ENCODE peak calls at places on chromosomes 16 and 17, in six cellular contexts. U, H, Y, K, C and E are unnamed samples.

GRCh38 chr17:81135503-81136283 is 29.6 kb upstream of the PVALEF start:
- DNase-seq in Y (no peak), C (no peak), K (no peak), U (no peak), H (no peak), E (no peak)

GRCh38 chr17:35909408-35909807 is 21.2 kb downstream of the RDM1 start:
- DNase-seq in Y (no peak), H (no peak), K (no peak), C (no peak), U (no peak), E (no peak)

GRCh38 chr16:88062341-88062861 is 111.2 kb downstream of the BANP start:
- DNase-seq in H (peak), C (no peak), U (no peak), K (no peak), Y (peak), E (no peak)

GRCh38 chr16:53884748-53885147 is 180.8 kb downstream of the FTO start:
- DNase-seq in C (no peak), Y (peak), K (no peak), H (no peak), U (no peak), E (no peak)

GRCh38 chr17:19928299-19928698 is 49.3 kb downstream of the AKAP10 start:
- DNase-seq in U (no peak), C (no peak), H (no peak), Y (no peak), K (no peak), E (no peak)

GRCh38 chr17:56319531-56319930 is 166.3 kb downstream of the ANKFN1 start:
- DNase-seq in H (no peak), K (no peak), U (peak), Y (peak), C (no peak), E (no peak)

GRCh38 chr17:31053076-31053475 is 41.7 kb upstream of the NF1 start:
- DNase-seq in H (no peak), U (no peak), Y (no peak), K (no peak), C (no peak), E (no peak)

GRCh38 chr17:77857613-77858012 is 100.9 kb upstream of the TNRC6C start:
- DNase-seq in C (no peak), U (peak), Y (no peak), H (no peak), K (no peak), E (no peak)

GRCh38 chr16:17529982-17530760 is 59.4 kb upstream of the XYLT1 start:
- DNase-seq in C (peak), U (no peak), Y (no peak), H (no peak), K (no peak), E (no peak)

GRCh38 chr17:40326832-40327199 is 17.8 kb downstream of the RARA start:
- DNase-seq in H (no peak), K (no peak), C (no peak), U (no peak), Y (no peak), E (no peak)

GRCh38 chr17:63405741-63406261 is 40.3 kb downstream of the CYB561 start:
- DNase-seq in K (no peak), H (no peak), Y (peak), U (peak), C (no peak), E (no peak)

GRCh38 chr17:69090365-69090764 is 29.6 kb upstream of the ABCA9 start:
- DNase-seq in U (no peak), C (no peak), Y (no peak), H (no peak), K (no peak), E (no peak)

GRCh38 chr16:30358577-30358936 is 3.4 kb upstream of the CD2BP2 start:
- DNase-seq in K (no peak), C (no peak), U (no peak), H (no peak), Y (no peak), E (no peak)

GRCh38 chr17:72592967-72593325 is 472.1 kb downstream of the SOX9 start:
- DNase-seq in C (no peak), K (no peak), H (no peak), U (no peak), Y (no peak), E (no peak)

GRCh38 chr17:43588664-43589435 is 42.7 kb upstream of the ETV4 start:
- DNase-seq in H (no peak), C (no peak), U (no peak), Y (no peak), K (peak), E (no peak)

GRCh38 chr16:5595849-5596248 is 498.3 kb upstream of the EEF2KMT start:
- DNase-seq in H (no peak), Y (no peak), K (no peak), U (no peak), C (no peak), E (no peak)

GRCh38 chr16:47061204-47061603 is 82.5 kb downstream of the NETO2 start:
- DNase-seq in H (no peak), C (no peak), Y (no peak), U (no peak), K (no peak), E (no peak)

DNA sequence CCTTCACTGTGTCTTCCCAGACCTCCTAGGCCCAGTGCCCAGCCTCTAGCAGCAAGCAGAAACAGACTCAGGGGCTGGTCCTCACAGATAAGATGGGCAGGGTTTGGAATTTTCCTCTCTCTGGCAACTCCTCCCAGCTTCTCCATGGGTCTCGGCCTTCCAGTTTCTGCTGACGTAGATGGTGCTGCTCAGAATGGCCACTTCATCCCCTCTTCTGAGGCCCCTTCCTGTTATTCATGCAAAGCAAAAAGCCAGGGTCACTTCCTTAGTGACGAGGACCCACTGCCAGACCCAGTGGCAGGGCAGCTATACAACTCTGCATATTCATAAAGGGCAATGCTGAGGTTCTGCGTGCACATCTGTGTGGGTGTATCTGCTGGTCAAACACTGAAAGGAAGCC is 108.8 kb downstream of the WSCD1 start:
- DNase-seq in C (no peak), U (no peak), Y (no peak), H (no peak), K (no peak), E (no peak)
- TF ChIP-seq CTCF in C (no peak), U (no peak), Y (no peak), H (no peak), K (no peak), E (no peak)

DNA sequence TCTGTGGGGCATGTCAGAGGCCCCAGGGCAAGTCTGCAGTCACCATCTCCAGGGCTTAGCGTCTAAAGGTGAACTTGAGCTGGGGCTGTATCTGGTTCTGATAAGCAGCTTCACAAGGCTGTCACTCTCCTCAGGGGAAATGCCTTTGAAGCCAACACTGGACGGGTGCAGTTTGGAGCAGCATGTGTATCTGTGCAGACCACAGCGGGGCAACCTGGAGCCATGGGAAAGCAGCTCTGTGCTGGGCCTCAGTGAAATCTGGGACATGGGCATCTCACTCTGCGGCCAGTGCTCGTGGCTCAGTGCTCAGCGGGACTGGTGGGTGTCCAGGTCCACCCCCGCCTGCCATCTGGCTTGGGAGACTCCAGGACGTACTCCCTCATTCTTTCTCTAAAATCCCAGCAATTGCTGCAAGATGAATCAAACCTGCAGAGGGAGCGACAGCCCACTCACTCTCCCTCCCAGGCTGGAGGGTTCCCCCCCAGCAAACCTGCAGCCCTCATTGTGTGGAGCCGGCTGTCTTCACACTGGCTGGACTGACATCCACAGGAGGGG is 63.5 kb downstream of the PRMT7 start:
- DNase-seq in C (no peak), Y (no peak), U (no peak), H (no peak), K (no peak), E (no peak)
- TF ChIP-seq CTCF in C (no peak), Y (no peak), U (no peak), H (no peak), K (no peak), E (no peak)

GRCh38 chr16:22122239-22122638 is 29.9 kb downstream of the VWA3A start:
- DNase-seq in H (no peak), C (no peak), Y (no peak), K (no peak), U (no peak), E (no peak)

GRCh38 chr16:22124583-22125284 is 32.4 kb downstream of the VWA3A start:
- DNase-seq in C (no peak), U (no peak), K (no peak), Y (no peak), H (no peak), E (no peak)

GRCh38 chr16:22123759-22124490 is 31.6 kb downstream of the VWA3A start:
- DNase-seq in U (no peak), K (no peak), C (no peak), Y (no peak), H (no peak), E (no peak)

GRCh38 chr16:22120440-22120839 is 28.1 kb downstream of the VWA3A start:
- DNase-seq in U (no peak), K (no peak), H (no peak), Y (no peak), C (no peak), E (no peak)

DNA sequence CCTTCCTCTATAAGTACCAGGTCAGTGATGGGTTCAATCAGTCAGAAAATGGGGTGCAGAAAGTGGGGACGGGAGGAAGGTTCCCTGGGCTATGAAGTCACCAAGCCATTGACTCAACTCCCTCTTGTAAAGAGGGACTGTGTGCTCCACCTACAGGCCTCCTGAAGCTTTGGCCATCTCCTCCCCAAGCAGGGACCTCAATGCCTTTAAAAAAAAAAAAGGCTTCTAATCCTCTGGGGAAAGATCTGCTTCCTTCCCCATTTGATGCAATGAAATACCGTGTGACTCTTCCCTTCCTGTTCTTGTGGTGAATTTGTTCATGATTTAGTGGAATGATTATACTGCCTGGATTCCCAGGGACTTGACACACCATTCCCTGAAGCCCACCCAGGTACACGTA is 30.8 kb downstream of the VWA3A start:
- DNase-seq in Y (no peak), U (no peak), C (no peak), H (no peak), K (no peak), E (no peak)
- TF ChIP-seq CTCF in Y (no peak), U (no peak), C (no peak), H (no peak), K (no peak), E (no peak)

GRCh38 chr17:74960739-74961342 is 11.7 kb downstream of the HID1 start:
- DNase-seq in U (no peak), H (peak), K (no peak), C (peak), Y (peak), E (no peak)
- TF ChIP-seq CTCF in U (no peak), H (peak), K (no peak), C (no peak), Y (peak), E (peak)